ENCODE peak calls at places on chromosomes 7 and 10, in six cellular contexts. I is cardiac muscle cell, T is RWPE2, V is hepatocyte, A is GM12878, G is IMR-90. Q is an unnamed sample. For H3K36me3, the result is how much of the 10 kb centered on the place peaks cover.

GRCh38 chr7:112362053-112362650 is 88.1 kb upstream of the IFRD1 start:
- DNase-seq in A (no peak), G (no peak), T (no peak), V (no peak), I (peak), Q (no peak)

GRCh38 chr10:74011016-74011415 is 13.1 kb downstream of the VCL start:
- DNase-seq in I (no peak), A (no peak), V (no peak), T (no peak), G (no peak), Q (no peak)

GRCh38 chr7:157875230-157876179 is 538.7 kb downstream of the DNAJB6 start:
- DNase-seq in G (no peak), A (no peak), T (peak), I (peak), V (peak), Q (peak)

GRCh38 chr7:46011501-46011900 is 90.4 kb upstream of the IGFBP3 start:
- DNase-seq in A (no peak), T (no peak), V (no peak), I (peak), G (no peak), Q (no peak)

GRCh38 chr10:72098301-72099053 is 10.1 kb upstream of the SPOCK2 start:
- DNase-seq in V (peak), A (no peak), G (no peak), I (no peak), T (no peak), Q (no peak)

GRCh38 chr7:28347964-28348363 is 64.4 kb upstream of the CREB5 start:
- DNase-seq in T (no peak), A (no peak), I (peak), V (no peak), G (peak), Q (no peak)

GRCh38 chr10:67622506-67622905 is 73.5 kb downstream of the CTNNA3 start:
- DNase-seq in V (no peak), I (no peak), A (no peak), T (no peak), G (no peak), Q (no peak)

GRCh38 chr10:110207805-110208613 is 604 bp downstream of the MXI1 start:
- DNase-seq in I (peak), G (peak), T (no peak), V (peak), A (no peak), Q (peak)

GRCh38 chr7:99014113-99014985 is 129.6 kb downstream of the SMURF1 start:
- DNase-seq in I (no peak), V (no peak), T (no peak), A (no peak), G (no peak), Q (no peak)

GRCh38 chr7:33550979-33551378 is 354.4 kb upstream of the BMPER start:
- DNase-seq in G (no peak), I (no peak), T (no peak), A (no peak), V (no peak), Q (no peak)

GRCh38 chr7:6495597-6496262 is 48.0 kb upstream of the DAGLB start:
- DNase-seq in G (peak), A (no peak), I (no peak), V (no peak), T (no peak), Q (no peak)

GRCh38 chr10:35532141-35532540 is 73.0 kb upstream of the GJD4 start:
- DNase-seq in T (no peak), G (no peak), A (no peak), V (no peak), I (no peak), Q (no peak)

GRCh38 chr7:145431834-145432233 is 596.0 kb upstream of the TPK1 start:
- DNase-seq in T (no peak), I (no peak), A (no peak), V (no peak), G (no peak), Q (no peak)

GRCh38 chr10:3150366-3150765 is 22.2 kb downstream of the PITRM1 start:
- DNase-seq in A (no peak), V (no peak), G (no peak), I (no peak), T (no peak), Q (no peak)

GRCh38 chr10:43809211-43809930 is 160.7 kb upstream of the ZNF32 start:
- DNase-seq in V (no peak), G (peak), A (no peak), I (no peak), T (no peak), Q (no peak)

GRCh38 chr7:158495780-158496179 is 91.8 kb downstream of the PTPRN2 start:
- DNase-seq in V (peak), T (no peak), G (no peak), A (no peak), I (peak), Q (peak)

GRCh38 chr10:88881335-88881734 is 1.3 kb downstream of the STAMBPL1 start:
- DNase-seq in T (no peak), A (no peak), I (no peak), G (no peak), V (no peak), Q (no peak)

GRCh38 chr7:19772323-19772722 is 1.1 kb downstream of the TMEM196 start:
- DNase-seq in V (no peak), I (peak), A (no peak), T (no peak), G (no peak), Q (peak)

GRCh38 chr10:47178537-47179290 is 121.3 kb upstream of the GDF10 start:
- DNase-seq in I (no peak), A (no peak), T (no peak), V (no peak), G (no peak), Q (no peak)

GRCh38 chr7:153414288-153414629 is 637.9 kb upstream of the DPP6 start:
- DNase-seq in V (no peak), A (no peak), G (no peak), T (no peak), I (no peak), Q (no peak)

GRCh38 chr10:60955957-60956425 is 12.0 kb upstream of the RHOBTB1 start:
- DNase-seq in G (peak), A (no peak), I (no peak), V (peak), T (no peak), Q (no peak)

GRCh38 chr7:22667562-22668239 is 59.3 kb upstream of the IL6 start:
- DNase-seq in T (peak), V (peak), G (peak), A (no peak), I (no peak), Q (peak)

GRCh38 chr10:48634198-48634983 is 29.5 kb upstream of the ARHGAP22 start:
- DNase-seq in V (no peak), G (peak), T (no peak), A (peak), I (no peak), Q (no peak)

GRCh38 chr7:20665096-20665495 is 49.6 kb downstream of the ABCB5 start:
- DNase-seq in I (no peak), T (no peak), A (no peak), G (no peak), V (no peak), Q (no peak)

GRCh38 chr7:78296689-78297371 is 498.3 kb downstream of the PHTF2 start:
- DNase-seq in A (no peak), G (no peak), V (no peak), T (no peak), I (no peak), Q (no peak)

GRCh38 chr7:157009778-157010587 is 480 bp downstream of the MNX1 start:
- DNase-seq in I (peak), G (no peak), T (no peak), V (no peak), A (no peak), Q (peak)

GRCh38 chr7:43878867-43879266 is 9.6 kb upstream of the MRPS24 start:
- DNase-seq in V (no peak), A (no peak), I (no peak), T (no peak), G (peak), Q (no peak)

GRCh38 chr10:7687228-7687907 is 15.7 kb upstream of the ITIH2 start:
- DNase-seq in I (peak), G (peak), T (peak), V (peak), A (peak), Q (peak)

GRCh38 chr7:36115448-36116321 is 37.4 kb upstream of the EEPD1 start:
- DNase-seq in V (peak), A (peak), I (peak), G (peak), T (peak), Q (no peak)

GRCh38 chr10:132536241-132536963 is 1.2 kb upstream of the INPP5A start:
- DNase-seq in I (peak), G (no peak), T (peak), V (no peak), A (no peak), Q (peak)

GRCh38 chr10:18221882-18222281 is 81.7 kb downstream of the CACNB2 start:
- DNase-seq in V (no peak), T (no peak), A (no peak), G (no peak), I (no peak), Q (no peak)

GRCh38 chr7:18356195-18356645 is 139.3 kb upstream of the HDAC9 start:
- DNase-seq in T (no peak), I (peak), V (peak), G (peak), A (no peak), Q (no peak)

GRCh38 chr7:78024591-78024990 is 226.0 kb downstream of the PHTF2 start:
- DNase-seq in G (no peak), T (no peak), I (no peak), V (no peak), A (no peak), Q (no peak)

GRCh38 chr7:16850772-16851466 is 30.9 kb downstream of the AGR3 start:
- DNase-seq in A (no peak), T (no peak), V (no peak), G (no peak), I (no peak), Q (peak)

GRCh38 chr10:78829570-78829969 is 239.2 kb upstream of the ZMIZ1 start:
- DNase-seq in G (peak), A (no peak), I (no peak), T (no peak), V (no peak), Q (no peak)

GRCh38 chr7:21902240-21902639 is 43.5 kb downstream of the CDCA7L start:
- DNase-seq in G (peak), A (no peak), V (no peak), I (no peak), T (no peak), Q (no peak)

GRCh38 chr10:72418679-72419078 is 64.0 kb upstream of the DNAJB12 start:
- DNase-seq in V (no peak), T (no peak), G (no peak), A (no peak), I (no peak), Q (no peak)

GRCh38 chr10:100886946-100887345 is 25.8 kb upstream of the SLF2 start:
- DNase-seq in G (no peak), I (no peak), V (no peak), A (no peak), T (no peak), Q (no peak)

GRCh38 chr7:148883233-148884048 is 650 bp downstream of the EZH2 start:
- DNase-seq in A (no peak), I (peak), G (no peak), V (peak), T (peak), Q (peak)

GRCh38 chr10:84768132-84768531 is 439.7 kb downstream of the CCSER2 start:
- DNase-seq in G (no peak), I (no peak), T (no peak), V (no peak), A (no peak), Q (no peak)

GRCh38 chr7:101918426-101918825 is 101.0 kb downstream of the CUX1 start:
- DNase-seq in G (no peak), T (no peak), A (no peak), I (no peak), V (no peak), Q (no peak)

GRCh38 chr7:101916876-101917275 is 99.5 kb downstream of the CUX1 start:
- DNase-seq in T (no peak), V (no peak), G (no peak), I (no peak), A (no peak), Q (no peak)

GRCh38 chr7:101917566-101917965 is 100.1 kb downstream of the CUX1 start:
- DNase-seq in T (no peak), G (no peak), A (no peak), I (no peak), V (no peak), Q (no peak)

GRCh38 chr7:101921061-101921460 is 103.6 kb downstream of the CUX1 start:
- DNase-seq in I (no peak), A (no peak), T (no peak), V (no peak), G (no peak), Q (no peak)

DNA sequence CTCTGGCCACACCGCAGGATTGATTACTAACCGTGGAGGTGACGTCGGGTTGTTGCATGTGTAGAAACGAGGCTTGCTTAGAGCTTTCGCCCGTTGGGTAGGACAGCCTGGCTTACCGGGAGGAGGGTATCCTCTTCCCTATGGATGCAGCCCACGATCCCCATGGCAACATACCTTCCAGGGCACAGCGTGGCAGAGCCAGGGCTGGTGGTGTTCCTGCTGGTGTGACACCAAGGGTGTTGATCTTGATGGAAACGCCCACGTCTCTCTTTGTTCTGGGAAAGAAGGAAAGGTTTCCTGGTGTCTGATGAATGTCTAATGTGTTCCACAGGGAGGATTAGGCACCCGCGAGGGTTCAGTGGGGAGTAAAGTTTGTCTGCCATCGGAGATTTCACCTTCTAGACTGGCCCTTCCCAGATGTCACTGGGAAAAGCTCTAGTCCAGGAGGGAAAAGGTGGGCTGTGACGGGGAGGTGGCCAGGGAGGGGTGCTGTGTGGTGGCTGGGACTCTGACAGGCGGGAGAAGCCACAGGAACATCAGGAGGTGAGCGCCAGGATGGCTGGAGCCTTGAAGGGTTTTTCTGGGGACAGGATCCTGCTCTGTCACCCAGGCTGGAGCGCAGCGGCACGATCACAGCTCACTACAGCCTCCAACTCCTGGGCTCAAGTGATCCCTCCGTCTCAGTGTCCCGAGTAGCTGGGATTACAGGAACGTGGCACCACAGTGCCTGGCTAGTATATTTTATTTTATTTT is 102.1 kb downstream of the CUX1 start:
- DNase-seq in A (no peak), T (no peak), V (no peak), I (no peak), G (no peak), Q (no peak)
- H3K36me3 ChIP-seq in A (under half), T (under half), V (under half), I (under half), G (under half), Q (under half)

GRCh38 chr7:52842192-52842900 is 193.1 kb upstream of the POM121L12 start:
- DNase-seq in I (no peak), G (no peak), A (no peak), V (no peak), T (no peak), Q (no peak)

GRCh38 chr7:52838981-52839411 is 196.4 kb upstream of the POM121L12 start:
- DNase-seq in I (no peak), A (no peak), T (no peak), G (no peak), V (peak), Q (no peak)

GRCh38 chr7:52843436-52843835 is 192.0 kb upstream of the POM121L12 start:
- DNase-seq in V (no peak), A (no peak), G (no peak), I (no peak), T (no peak), Q (no peak)
- H3K36me3 ChIP-seq in V (under half), A (under half), G (under half), I (under half), T (under half), Q (under half)

GRCh38 chr10:11856089-11856488 is 32.9 kb downstream of the PROSER2 start:
- DNase-seq in I (no peak), G (no peak), A (no peak), T (peak), V (no peak), Q (peak)
- H3K36me3 ChIP-seq in I (under half), G (under half), A (under half), T (half or more), V (under half), Q (under half)

GRCh38 chr10:6030940-6031339 is 31.2 kb downstream of the IL2RA start:
- DNase-seq in I (no peak), V (no peak), A (no peak), G (no peak), T (no peak), Q (no peak)
- H3K36me3 ChIP-seq in I (under half), V (under half), A (under half), G (under half), T (under half), Q (under half)

GRCh38 chr7:100066953-100067352 is 14.6 kb downstream of the ZNF3 start:
- DNase-seq in I (no peak), G (no peak), V (no peak), A (no peak), T (no peak), Q (no peak)
- H3K36me3 ChIP-seq in I (under half), G (half or more), V (under half), A (under half), T (half or more), Q (under half)

GRCh38 chr10:124695259-124695658 is 48.9 kb downstream of the FAM53B start:
- DNase-seq in V (no peak), T (no peak), A (no peak), G (no peak), I (no peak), Q (no peak)

GRCh38 chr10:124698560-124699470 is 45.4 kb downstream of the FAM53B start:
- DNase-seq in V (no peak), I (no peak), G (no peak), A (no peak), T (no peak), Q (no peak)

GRCh38 chr10:124697837-124698559 is 46.2 kb downstream of the FAM53B start:
- DNase-seq in G (peak), V (no peak), I (no peak), A (no peak), T (no peak), Q (peak)

GRCh38 chr10:124696446-124697392 is 47.5 kb downstream of the FAM53B start:
- DNase-seq in V (no peak), G (no peak), A (peak), I (no peak), T (no peak), Q (no peak)

GRCh38 chr10:124697443-124697836 is 46.7 kb downstream of the FAM53B start:
- DNase-seq in G (no peak), T (no peak), V (no peak), I (no peak), A (no peak), Q (no peak)
- H3K36me3 ChIP-seq in G (under half), T (under half), V (under half), I (under half), A (under half), Q (under half)